ENCODE peak calls at places on chromosome 22, in five cellular contexts. S, Y, B, W and T are unnamed samples.

GRCh38 chr22:49094858-49095257 is 732.8 kb downstream of the BRD1 start:
- DNase-seq in Y (no peak), S (no peak), W (no peak), B (no peak), T (no peak)

GRCh38 chr22:29096736-29097669 is 24.2 kb downstream of the KREMEN1 start:
- DNase-seq in B (no peak), S (peak; percentile 24), Y (no peak), W (peak; percentile 28), T (peak; percentile 49)

GRCh38 chr22:48055827-48056226 is 1293.4 kb downstream of the TBC1D22A start:
- DNase-seq in B (no peak), W (no peak), S (no peak), Y (no peak), T (no peak)

GRCh38 chr22:37485714-37486223 is 415 bp downstream of the MFNG start:
- DNase-seq in Y (peak; percentile 16), B (no peak), W (no peak), S (no peak), T (no peak)

GRCh38 chr22:30038219-30038618 is 42.0 kb upstream of the HORMAD2 start:
- DNase-seq in B (no peak), Y (no peak), W (no peak), S (peak; percentile 86), T (peak; percentile 15)

GRCh38 chr22:48627203-48627602 is 1200.5 kb downstream of the BRD1 start:
- DNase-seq in Y (no peak), S (no peak), W (no peak), B (no peak), T (peak; percentile 54)

GRCh38 chr22:24191381-24191841 is 10.1 kb downstream of the SUSD2 start:
- DNase-seq in B (no peak), S (no peak), W (no peak), Y (no peak), T (no peak)

GRCh38 chr22:50620861-50621490 is 7.0 kb downstream of the ARSA start:
- DNase-seq in W (no peak), Y (no peak), S (no peak), B (no peak), T (peak; percentile 76)

GRCh38 chr22:36741204-36741793 is 34.6 kb downstream of the IFT27 start:
- DNase-seq in Y (no peak), W (no peak), B (no peak), S (no peak), T (no peak)

GRCh38 chr22:46043339-46043738 is 66.4 kb upstream of the WNT7B start:
- DNase-seq in Y (no peak), S (no peak), B (no peak), W (no peak), T (peak; percentile 69)

GRCh38 chr22:20809538-20810185 is 35.7 kb downstream of the SERPIND1 start:
- DNase-seq in S (no peak), W (no peak), Y (no peak), B (no peak), T (no peak)

GRCh38 chr22:41996826-41997225 is 1.8 kb upstream of the WBP2NL start:
- DNase-seq in S (no peak), W (no peak), Y (no peak), B (no peak), T (no peak)

GRCh38 chr22:42720263-42721044 is at the start of gene A4GALT:
- DNase-seq in Y (no peak), S (no peak), B (no peak), W (peak; percentile 62), T (peak; percentile 64)

GRCh38 chr22:32265882-32266767 is 11.0 kb upstream of the SLC5A4 start:
- DNase-seq in B (peak; percentile 4), Y (peak; percentile 61), W (peak; percentile 74), S (peak; percentile 64), T (peak; percentile 81)

GRCh38 chr22:37254867-37255233 is 10.8 kb upstream of the RAC2 start:
- DNase-seq in B (no peak), S (peak; percentile 87), W (no peak), Y (no peak), T (no peak)

GRCh38 chr22:40015346-40015976 is 20.7 kb downstream of the FAM83F start:
- DNase-seq in W (no peak), B (no peak), S (no peak), Y (no peak), T (no peak)

GRCh38 chr22:23817146-23817545 is 21.7 kb downstream of the DERL3 start:
- DNase-seq in B (no peak), S (no peak), Y (no peak), W (no peak), T (no peak)

GRCh38 chr22:21951931-21952465 is 650 bp downstream of the PPM1F start:
- DNase-seq in Y (peak; percentile 7), S (peak; percentile 72), W (peak; percentile 54), B (no peak), T (peak; percentile 28)

GRCh38 chr22:19974233-19974861 is 32.7 kb upstream of the TXNRD2 start:
- DNase-seq in B (no peak), Y (no peak), S (peak; percentile 35), W (peak; percentile 73), T (peak; percentile 99)

GRCh38 chr22:32571764-32572163 is 97.2 kb downstream of the FBXO7 start:
- DNase-seq in S (no peak), B (no peak), W (no peak), Y (no peak), T (no peak)

GRCh38 chr22:50400931-50401330 is 57.8 kb downstream of the PPP6R2 start:
- DNase-seq in W (no peak), Y (no peak), B (no peak), S (no peak), T (no peak)

GRCh38 chr22:49967333-49968241 is 7.0 kb downstream of the PIM3 start:
- DNase-seq in B (no peak), Y (no peak), W (peak; percentile 33), S (no peak), T (no peak)

GRCh38 chr22:25777870-25778269 is 35.9 kb downstream of the MYO18B start:
- DNase-seq in Y (no peak), B (no peak), S (peak; percentile 54), W (no peak), T (peak; percentile 71)

GRCh38 chr22:22923930-22924329 is 36.3 kb downstream of the IGLL5 start:
- DNase-seq in W (no peak), S (no peak), Y (no peak), B (no peak), T (no peak)

GRCh38 chr22:46336119-46337078 is 885 bp downstream of the TRMU start:
- DNase-seq in W (peak; percentile 53), Y (no peak), S (peak; percentile 55), B (no peak), T (peak; percentile 68)

GRCh38 chr22:37551981-37552380 is 8.3 kb upstream of the CDC42EP1 start:
- DNase-seq in W (no peak), Y (no peak), S (no peak), B (no peak), T (no peak)

GRCh38 chr22:49751968-49752597 is 75.6 kb downstream of the BRD1 start:
- DNase-seq in B (no peak), Y (no peak), W (no peak), S (no peak), T (no peak)

GRCh38 chr22:46514592-46515207 is 22.7 kb downstream of the CELSR1 start:
- DNase-seq in W (no peak), S (peak; percentile 99), B (no peak), Y (no peak), T (no peak)